ENCODE peak calls at places on chromosomes 13 and 19, in nine cellular contexts. One of them, this sample, is unnamed. For H3K4me1, the result is how much of the 10 kb centered on the place peaks cover.

GRCh38 chr13:46288570-46289259 is 77.0 kb downstream of the LRRC63 start:
- DNase-seq in tibial nerve: no peak
- DNase-seq in suprapubic skin: no peak
- DNase-seq in GM12878: peak
- DNase-seq in A549: peak
- DNase-seq in ovary: no peak
- DNase-seq in K562: peak
- DNase-seq in H1: no peak
- DNase-seq in stomach: no peak
- DNase-seq in this sample: no peak

GRCh38 chr13:95756072-95756471 is 79.1 kb downstream of the DNAJC3 start:
- DNase-seq in suprapubic skin: no peak
- DNase-seq in H1: no peak
- DNase-seq in GM12878: no peak
- DNase-seq in stomach: no peak
- DNase-seq in K562: peak
- DNase-seq in tibial nerve: no peak
- DNase-seq in A549: no peak
- DNase-seq in ovary: no peak
- DNase-seq in this sample: no peak

GRCh38 chr19:495440-496332 is 600 bp upstream of the MADCAM1 start:
- DNase-seq in ovary: peak
- DNase-seq in stomach: no peak
- DNase-seq in K562: peak
- DNase-seq in suprapubic skin: no peak
- DNase-seq in GM12878: no peak
- DNase-seq in A549: peak
- DNase-seq in H1: no peak
- DNase-seq in tibial nerve: no peak
- DNase-seq in this sample: no peak

GRCh38 chr13:110442946-110443632 is 118.4 kb downstream of the RAB20 start:
- DNase-seq in tibial nerve: no peak
- DNase-seq in H1: no peak
- DNase-seq in stomach: no peak
- DNase-seq in GM12878: no peak
- DNase-seq in suprapubic skin: no peak
- DNase-seq in A549: no peak
- DNase-seq in ovary: no peak
- DNase-seq in K562: no peak
- DNase-seq in this sample: no peak

GRCh38 chr13:33434676-33435075 is 149.1 kb upstream of the STARD13 start:
- DNase-seq in suprapubic skin: no peak
- DNase-seq in tibial nerve: no peak
- DNase-seq in stomach: no peak
- DNase-seq in H1: no peak
- DNase-seq in A549: no peak
- DNase-seq in GM12878: no peak
- DNase-seq in K562: no peak
- DNase-seq in ovary: no peak
- DNase-seq in this sample: no peak

GRCh38 chr13:95300625-95301134 is 571 bp downstream of the ABCC4 start:
- DNase-seq in stomach: peak
- DNase-seq in ovary: peak
- DNase-seq in tibial nerve: no peak
- DNase-seq in H1: no peak
- DNase-seq in A549: peak
- DNase-seq in K562: peak
- DNase-seq in suprapubic skin: peak
- DNase-seq in GM12878: no peak
- DNase-seq in this sample: peak

GRCh38 chr13:48853381-48854102 is 122.2 kb upstream of the FNDC3A start:
- DNase-seq in K562: no peak
- DNase-seq in H1: no peak
- DNase-seq in A549: no peak
- DNase-seq in tibial nerve: no peak
- DNase-seq in stomach: no peak
- DNase-seq in GM12878: no peak
- DNase-seq in ovary: no peak
- DNase-seq in suprapubic skin: no peak
- DNase-seq in this sample: no peak

GRCh38 chr13:30690282-30691188 is 44.8 kb upstream of the ALOX5AP start:
- DNase-seq in suprapubic skin: peak
- DNase-seq in K562: no peak
- DNase-seq in stomach: peak
- DNase-seq in H1: no peak
- DNase-seq in GM12878: no peak
- DNase-seq in tibial nerve: peak
- DNase-seq in ovary: no peak
- DNase-seq in A549: peak
- DNase-seq in this sample: peak

GRCh38 chr13:110832531-110832930 is 82.3 kb downstream of the ANKRD10 start:
- DNase-seq in stomach: no peak
- DNase-seq in suprapubic skin: no peak
- DNase-seq in K562: no peak
- DNase-seq in GM12878: no peak
- DNase-seq in A549: no peak
- DNase-seq in ovary: no peak
- DNase-seq in tibial nerve: no peak
- DNase-seq in H1: no peak
- DNase-seq in this sample: no peak

DNA sequence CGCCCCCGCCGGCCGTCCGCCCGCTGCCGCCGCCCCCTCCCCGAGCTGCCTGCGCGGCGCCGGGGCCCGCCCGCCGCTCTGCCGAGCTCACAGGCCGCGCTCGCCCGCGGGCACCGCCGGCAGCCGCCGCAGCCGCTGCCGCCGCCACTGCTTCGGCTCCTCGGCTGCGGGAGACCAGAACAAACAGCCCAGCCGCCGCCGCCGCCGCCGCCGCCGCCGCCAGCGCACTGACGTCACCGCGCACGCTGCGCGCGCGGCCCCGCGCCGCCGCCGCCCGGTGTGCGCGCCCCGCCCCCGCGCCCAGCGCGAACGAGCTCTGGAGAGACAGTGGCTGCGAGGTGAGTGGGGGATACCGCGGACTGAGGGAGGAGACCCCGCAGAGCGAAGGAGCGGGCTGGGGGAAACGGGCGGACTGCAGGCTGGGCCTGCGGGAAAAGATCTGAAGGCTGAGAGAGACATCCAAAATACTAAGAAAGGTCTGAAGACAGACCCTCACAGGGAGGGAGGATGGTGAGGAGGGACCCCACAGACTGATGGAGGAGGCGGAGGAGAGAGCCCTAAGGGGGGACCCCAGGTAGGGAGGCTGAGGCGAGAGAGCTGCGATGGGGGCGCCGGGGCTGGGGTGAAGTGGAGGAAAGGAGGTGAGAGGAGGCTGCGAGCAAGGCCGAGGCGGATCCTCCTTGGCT is at the start of gene BRD4:
- DNase-seq in suprapubic skin: peak
- DNase-seq in A549: peak
- DNase-seq in stomach: peak
- DNase-seq in ovary: peak
- DNase-seq in tibial nerve: peak
- DNase-seq in GM12878: no peak
- DNase-seq in H1: no peak
- DNase-seq in K562: peak
- DNase-seq in this sample: peak
- H3K4me1 ChIP-seq in suprapubic skin: under half
- H3K4me1 ChIP-seq in A549: under half
- H3K4me1 ChIP-seq in stomach: half or more
- H3K4me1 ChIP-seq in ovary: under half
- H3K4me1 ChIP-seq in tibial nerve: half or more
- H3K4me1 ChIP-seq in GM12878: under half
- H3K4me1 ChIP-seq in H1: under half
- H3K4me1 ChIP-seq in K562: under half
- H3K4me1 ChIP-seq in this sample: under half

DNA sequence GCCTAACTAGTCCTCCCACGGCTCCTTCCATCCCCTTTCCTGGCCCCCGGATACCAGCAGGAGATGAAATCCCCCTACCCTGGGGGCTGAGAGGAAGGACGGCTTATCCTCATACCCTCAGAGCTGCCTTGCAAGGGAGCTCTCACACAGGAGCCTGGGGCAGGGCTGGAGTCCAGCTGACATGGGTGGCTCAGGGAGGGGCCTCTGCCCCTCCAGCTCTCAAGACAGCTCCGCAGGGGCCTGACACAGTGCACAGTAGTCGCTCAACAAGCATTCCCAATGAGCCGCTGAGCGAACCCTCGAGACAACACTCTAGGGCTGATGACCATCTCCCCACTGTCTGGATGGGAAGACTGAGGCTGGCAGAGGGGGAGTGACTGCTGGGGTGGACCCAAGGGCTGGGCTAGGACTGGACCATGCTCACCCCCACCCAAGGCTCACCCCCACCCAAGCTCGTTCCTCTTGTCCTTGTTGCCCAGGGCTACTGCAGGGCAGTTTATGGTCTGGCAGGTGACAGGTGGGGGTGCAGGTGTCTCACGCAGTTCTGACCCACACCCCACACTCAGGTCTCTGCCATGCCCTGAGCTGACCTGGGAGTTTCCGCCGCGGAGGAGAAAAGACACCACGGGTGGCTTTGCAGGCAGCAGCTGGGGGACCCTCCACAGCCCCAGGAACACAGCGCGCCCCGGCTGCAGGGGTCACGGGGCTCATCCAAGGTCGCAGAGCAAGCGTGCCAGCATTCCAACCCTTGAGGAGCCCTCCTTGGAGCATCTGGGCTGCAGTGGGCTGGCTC is 3.9 kb downstream of the ZBTB7A start:
- DNase-seq in GM12878: no peak
- DNase-seq in ovary: peak
- DNase-seq in stomach: no peak
- DNase-seq in H1: no peak
- DNase-seq in suprapubic skin: no peak
- DNase-seq in A549: no peak
- DNase-seq in K562: no peak
- DNase-seq in tibial nerve: no peak
- DNase-seq in this sample: peak
- H3K4me3 ChIP-seq in GM12878: peak
- H3K4me3 ChIP-seq in ovary: peak
- H3K4me3 ChIP-seq in stomach: peak
- H3K4me3 ChIP-seq in H1: no peak
- H3K4me3 ChIP-seq in suprapubic skin: peak
- H3K4me3 ChIP-seq in A549: peak
- H3K4me3 ChIP-seq in K562: peak
- H3K4me3 ChIP-seq in tibial nerve: peak
- H3K4me3 ChIP-seq in this sample: peak

GRCh38 chr19:13057147-13057572 is 45.5 kb downstream of the LYL1 start:
- DNase-seq in stomach: peak
- DNase-seq in A549: no peak
- DNase-seq in GM12878: no peak
- DNase-seq in K562: no peak
- DNase-seq in tibial nerve: no peak
- DNase-seq in suprapubic skin: no peak
- DNase-seq in ovary: no peak
- DNase-seq in H1: no peak
- DNase-seq in this sample: no peak
- TF ChIP-seq EP300 in stomach: no peak
- TF ChIP-seq EP300 in A549: no peak
- TF ChIP-seq EP300 in GM12878: no peak
- TF ChIP-seq EP300 in K562: no peak
- TF ChIP-seq EP300 in tibial nerve: no peak
- TF ChIP-seq EP300 in suprapubic skin: no peak
- TF ChIP-seq EP300 in ovary: no peak
- TF ChIP-seq EP300 in H1: no peak
- TF ChIP-seq EP300 in this sample: no peak

DNA sequence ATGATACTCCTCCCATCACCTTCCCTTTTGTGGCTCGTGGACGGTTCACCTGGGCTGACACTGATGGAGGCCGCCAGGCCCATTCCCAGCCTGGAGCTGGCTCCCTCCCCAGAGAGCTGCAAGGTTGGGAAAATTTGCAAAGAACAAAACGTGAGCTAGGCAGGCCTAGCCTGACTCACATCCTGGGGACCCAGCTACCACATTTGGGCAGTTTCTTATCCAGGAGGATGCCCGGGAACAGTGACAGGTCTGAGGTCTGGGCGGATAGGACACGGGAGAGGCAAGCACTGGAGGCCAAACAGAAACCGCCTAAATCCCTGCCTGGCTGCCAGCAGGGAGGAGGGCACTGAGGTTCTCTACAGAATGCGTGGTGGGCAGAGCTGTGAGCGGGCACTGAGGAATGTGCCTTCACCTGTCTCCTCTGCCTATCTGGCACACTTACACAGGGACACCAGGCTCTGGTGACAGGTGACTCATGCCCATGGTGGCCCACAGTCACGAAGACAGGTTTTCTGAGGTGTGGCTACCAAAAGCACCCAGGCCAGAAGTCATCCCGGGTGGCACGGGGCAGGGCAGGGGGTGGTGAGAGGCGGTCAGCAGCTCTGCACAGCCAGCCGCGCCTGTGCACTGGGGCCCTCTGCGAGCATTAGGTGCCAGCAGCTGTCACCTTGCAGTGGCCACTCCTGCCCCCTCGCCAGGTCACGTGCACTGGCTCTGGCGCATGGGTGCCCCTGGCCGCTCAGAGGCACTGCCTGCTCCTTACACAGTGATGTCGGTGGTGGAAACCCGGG is 23.2 kb downstream of the SH3GL1 start:
- DNase-seq in suprapubic skin: peak
- DNase-seq in H1: no peak
- DNase-seq in GM12878: no peak
- DNase-seq in tibial nerve: no peak
- DNase-seq in ovary: no peak
- DNase-seq in K562: no peak
- DNase-seq in A549: no peak
- DNase-seq in stomach: peak
- DNase-seq in this sample: no peak
- H3K4me1 ChIP-seq in suprapubic skin: half or more
- H3K4me1 ChIP-seq in H1: under half
- H3K4me1 ChIP-seq in GM12878: half or more
- H3K4me1 ChIP-seq in tibial nerve: half or more
- H3K4me1 ChIP-seq in ovary: under half
- H3K4me1 ChIP-seq in K562: half or more
- H3K4me1 ChIP-seq in A549: half or more
- H3K4me1 ChIP-seq in stomach: half or more
- H3K4me1 ChIP-seq in this sample: half or more

GRCh38 chr19:14112809-14113385 is 4.7 kb downstream of the PRKACA start:
- DNase-seq in K562: no peak
- DNase-seq in A549: no peak
- DNase-seq in suprapubic skin: peak
- DNase-seq in tibial nerve: peak
- DNase-seq in stomach: no peak
- DNase-seq in GM12878: no peak
- DNase-seq in ovary: peak
- DNase-seq in H1: no peak
- DNase-seq in this sample: no peak
- H3K4me3 ChIP-seq in K562: no peak
- H3K4me3 ChIP-seq in A549: no peak
- H3K4me3 ChIP-seq in suprapubic skin: peak
- H3K4me3 ChIP-seq in tibial nerve: no peak
- H3K4me3 ChIP-seq in stomach: peak
- H3K4me3 ChIP-seq in GM12878: no peak
- H3K4me3 ChIP-seq in ovary: peak
- H3K4me3 ChIP-seq in H1: no peak
- H3K4me3 ChIP-seq in this sample: peak

This sample was measured in transverse colon.